ENCODE peak calls at places on chromosomes 1 and 21, in eight cellular contexts. K is heart left ventricle, Q is IMR-90, Z is transverse colon, R is A549, G is K562, N is H1, U is tibial nerve. D is an unnamed sample.

GRCh38 chr1:109255097-109255651 is 5.8 kb downstream of the CELSR2 start:
- DNase-seq in K (no peak), Q (no peak), Z (no peak), R (no peak), G (no peak), N (no peak), U (no peak), D (no peak)

GRCh38 chr1:221503268-221503667 is 238.6 kb downstream of the DUSP10 start:
- DNase-seq in K (no peak), Q (no peak), Z (no peak), R (no peak), G (no peak), N (no peak), U (no peak), D (no peak)

GRCh38 chr1:73662526-73662925 is 535.5 kb downstream of the LRRIQ3 start:
- DNase-seq in K (no peak), Q (no peak), Z (no peak), R (no peak), G (no peak), N (no peak), U (no peak), D (no peak)

GRCh38 chr1:1334835-1335234 is 3.8 kb downstream of the TAS1R3 start:
- DNase-seq in K (no peak), Q (no peak), Z (no peak), R (no peak), G (no peak), N (no peak), U (no peak), D (no peak)

GRCh38 chr1:223645903-223646302 is 19.6 kb downstream of the CAPN8 start:
- DNase-seq in K (no peak), Q (no peak), Z (peak), R (no peak), G (no peak), N (no peak), U (no peak), D (peak)

GRCh38 chr1:101587749-101588148 is 350.9 kb downstream of the S1PR1 start:
- DNase-seq in K (peak), Q (peak), Z (peak), R (peak), G (no peak), N (no peak), U (peak), D (no peak)

GRCh38 chr1:65528104-65528503 is 107.6 kb downstream of the LEPR start:
- DNase-seq in K (no peak), Q (no peak), Z (no peak), R (no peak), G (peak), N (no peak), U (no peak), D (no peak)

GRCh38 chr1:12342261-12343003 is 112.6 kb downstream of the VPS13D start:
- DNase-seq in K (no peak), Q (no peak), Z (no peak), R (no peak), G (no peak), N (no peak), U (no peak), D (no peak)

GRCh38 chr21:25885405-25885804 is 150.6 kb downstream of the GABPA start:
- DNase-seq in K (no peak), Q (no peak), Z (no peak), R (no peak), G (no peak), N (no peak), U (no peak), D (no peak)

GRCh38 chr1:40857737-40858136 is 4.4 kb downstream of the CITED4 start:
- DNase-seq in K (no peak), Q (no peak), Z (no peak), R (no peak), G (no peak), N (no peak), U (no peak), D (no peak)

GRCh38 chr1:220144051-220144450 is 50.1 kb downstream of the IARS2 start:
- DNase-seq in K (no peak), Q (no peak), Z (no peak), R (no peak), G (no peak), N (no peak), U (no peak), D (no peak)

GRCh38 chr1:151516031-151516511 is 4.9 kb downstream of the CGN start:
- DNase-seq in K (no peak), Q (no peak), Z (no peak), R (no peak), G (no peak), N (no peak), U (no peak), D (no peak)

GRCh38 chr1:94819584-94819944 is 593 bp upstream of the SLC44A3 start:
- DNase-seq in K (no peak), Q (no peak), Z (no peak), R (no peak), G (no peak), N (no peak), U (no peak), D (no peak)

GRCh38 chr1:223652436-223652901 is 13.0 kb downstream of the CAPN8 start:
- DNase-seq in K (no peak), Q (no peak), Z (no peak), R (no peak), G (no peak), N (no peak), U (no peak), D (no peak)

DNA sequence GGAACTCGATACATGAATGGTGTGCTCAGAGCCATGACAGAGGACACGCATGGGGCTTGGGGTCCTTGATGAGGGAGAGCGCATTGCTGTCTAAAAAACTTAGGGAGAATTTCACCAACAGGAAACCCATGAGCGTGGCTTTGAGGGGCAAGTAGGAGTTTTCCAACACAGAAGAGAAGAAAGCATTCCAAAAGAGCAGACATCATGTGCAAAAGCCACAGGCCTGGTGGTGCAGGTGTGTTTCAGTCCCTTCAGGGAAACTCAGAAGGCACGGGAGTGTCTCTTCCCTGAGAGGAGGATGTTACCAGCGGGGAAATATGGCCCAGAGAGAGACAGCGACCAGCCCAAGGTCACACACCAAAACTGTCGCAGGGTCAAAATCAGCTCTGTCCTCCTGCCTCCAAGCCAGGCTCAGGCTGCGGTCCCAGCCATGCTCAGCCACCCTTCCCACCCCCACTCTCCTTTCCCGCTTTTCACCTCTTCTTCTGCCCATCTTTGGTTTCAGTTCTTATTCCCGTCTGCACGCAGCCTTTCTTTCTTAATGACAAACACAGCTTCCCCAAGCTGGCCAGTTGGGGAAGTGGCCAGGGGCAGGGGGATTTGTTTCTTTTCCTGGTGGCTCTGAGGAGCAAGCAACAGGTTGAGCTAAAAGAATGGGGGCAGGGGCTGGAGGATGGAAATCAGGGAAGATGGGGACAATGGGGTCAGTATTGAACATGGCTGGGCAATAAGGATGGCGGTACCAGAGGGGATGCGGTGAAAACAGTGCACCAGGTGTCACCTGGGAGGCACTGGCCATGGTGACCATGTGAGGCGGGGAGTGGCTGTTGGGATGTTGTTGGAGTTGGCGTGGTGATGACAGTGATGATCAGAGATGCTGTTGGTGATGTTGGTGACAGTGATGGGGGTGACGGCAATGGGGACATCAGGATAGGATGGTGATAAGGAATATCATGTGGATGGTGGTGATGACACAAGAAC is 10.3 kb downstream of the LAPTM5 start:
- DNase-seq in K (no peak), Q (no peak), Z (no peak), R (no peak), G (no peak), N (no peak), U (no peak), D (no peak)
- TF ChIP-seq POLR2A in K (no peak), Q (no peak), Z (no peak), R (no peak), G (no peak), N (no peak), U (no peak), D (no peak)

GRCh38 chr1:244835276-244836134 is at the start of gene COX20:
- DNase-seq in K (peak), Q (peak), Z (peak), R (peak), G (peak), N (peak), U (peak), D (peak)
- TF ChIP-seq POLR2A in K (peak), Q (peak), Z (peak), R (peak), G (peak), N (peak), U (peak), D (no peak)

GRCh38 chr1:156076609-156077429 is 5.4 kb downstream of the MEX3A start:
- DNase-seq in K (peak), Q (no peak), Z (peak), R (no peak), G (no peak), N (no peak), U (no peak), D (no peak)
- TF ChIP-seq POLR2A in K (peak), Q (no peak), Z (peak), R (no peak), G (no peak), N (no peak), U (no peak), D (no peak)

DNA sequence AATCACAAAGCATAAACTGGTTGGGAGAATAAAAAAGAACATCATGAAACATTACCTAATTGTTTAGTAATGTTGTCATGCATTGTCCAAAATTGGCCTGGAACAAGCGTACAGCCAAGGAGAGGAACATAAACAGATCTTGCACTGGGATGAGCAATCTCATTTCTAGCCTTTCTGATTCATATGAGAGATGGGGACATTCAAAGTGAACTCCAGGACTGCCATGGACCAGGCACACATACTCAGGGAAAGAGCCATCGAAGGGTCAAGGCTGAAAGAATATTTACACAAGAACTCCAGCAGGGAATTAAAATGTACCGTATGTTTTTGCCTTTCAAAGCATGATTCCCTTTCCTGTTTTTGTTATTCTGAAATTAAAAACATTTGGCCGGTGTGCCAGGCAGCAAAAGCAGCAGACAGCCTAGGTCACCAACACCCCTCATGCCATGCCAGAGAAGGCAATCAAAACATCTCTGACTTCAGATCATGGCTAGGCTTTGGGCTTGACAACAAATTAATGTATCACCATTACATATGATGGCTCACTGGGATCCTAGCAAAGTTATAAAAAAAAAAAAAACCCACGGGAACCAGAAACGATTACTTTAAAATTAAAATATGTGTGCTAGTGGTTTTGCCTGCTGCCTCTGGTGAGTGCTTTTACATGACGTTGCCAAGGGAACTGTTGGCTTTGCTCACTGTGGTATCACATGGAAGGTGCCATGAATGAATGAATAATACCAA is 159.8 kb downstream of the TGFBR3 start:
- DNase-seq in K (no peak), Q (peak), Z (peak), R (no peak), G (no peak), N (no peak), U (peak), D (no peak)
- TF ChIP-seq POLR2A in K (no peak), Q (no peak), Z (no peak), R (no peak), G (no peak), N (no peak), U (no peak), D (no peak)

DNA sequence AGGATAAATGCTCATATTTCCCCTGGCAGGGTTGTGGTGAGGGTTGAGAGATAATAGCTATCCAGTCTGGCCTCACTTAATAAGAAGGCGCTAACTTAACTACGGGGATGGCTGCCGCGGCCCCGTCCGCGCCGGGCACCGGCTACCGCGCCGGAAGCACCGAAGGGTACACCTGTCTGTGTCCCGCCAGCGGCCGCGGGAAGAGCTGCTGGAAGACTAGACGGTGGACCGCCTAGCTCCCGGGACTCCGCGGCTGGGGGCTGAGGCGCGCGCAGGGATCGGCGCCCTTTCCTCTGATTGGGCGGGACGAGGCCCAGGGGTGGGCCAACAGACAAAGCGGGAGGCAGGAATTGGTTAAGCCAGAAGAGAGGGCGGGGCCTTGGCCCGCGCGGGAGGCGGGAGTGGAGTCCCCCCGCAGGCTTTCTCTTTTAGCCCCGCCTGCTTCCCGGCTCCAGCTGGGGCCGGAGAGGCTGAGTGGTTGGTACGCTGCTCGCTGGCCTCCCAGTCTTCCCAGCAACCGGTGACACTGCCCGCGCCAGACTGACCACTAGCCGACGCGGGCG is at the start of gene ZNF672:
- DNase-seq in K (peak), Q (peak), Z (peak), R (peak), G (peak), N (peak), U (peak), D (peak)
- TF ChIP-seq POLR2A in K (peak), Q (no peak), Z (peak), R (peak), G (peak), N (peak), U (no peak), D (peak)

GRCh38 chr1:236149696-236150228 is 7.4 kb downstream of the GPR137B start:
- DNase-seq in K (peak), Q (no peak), Z (no peak), R (no peak), G (no peak), N (no peak), U (no peak), D (peak)
- TF ChIP-seq POLR2A in K (no peak), Q (no peak), Z (no peak), R (no peak), G (no peak), N (no peak), U (no peak), D (no peak)

GRCh38 chr1:179287946-179288345 is 5.7 kb upstream of the SOAT1 start:
- DNase-seq in K (no peak), Q (no peak), Z (no peak), R (peak), G (no peak), N (no peak), U (no peak), D (no peak)
- TF ChIP-seq POLR2A in K (no peak), Q (no peak), Z (no peak), R (no peak), G (no peak), N (no peak), U (no peak), D (no peak)